ENCODE peak calls at places on chromosome 1, in seven cellular contexts. J, F, Y, A, T, L and Q are unnamed samples.

GRCh38 chr1:9784508-9785133 is 39.1 kb downstream of the CLSTN1 start:
- DNase-seq in T (peak; percentile 52), Y (peak; percentile 33), A (no peak), J (peak; percentile 71), F (peak; percentile 85), L (peak; percentile 86), Q (peak; percentile 55)

GRCh38 chr1:237045278-237046016 is 3.5 kb downstream of the RYR2 start:
- DNase-seq in Y (no peak), A (no peak), L (no peak), J (no peak), T (no peak), F (no peak), Q (no peak)

GRCh38 chr1:72281144-72281543 is 1.2 kb downstream of the NEGR1 start:
- DNase-seq in T (no peak), A (no peak), F (peak; percentile 21), L (no peak), J (no peak), Y (no peak), Q (no peak)

GRCh38 chr1:47340227-47340626 is 6.6 kb downstream of the CMPK1 start:
- DNase-seq in F (no peak), T (no peak), Y (no peak), A (no peak), L (no peak), J (no peak), Q (no peak)

GRCh38 chr1:96519851-96520281 is 201.7 kb upstream of the PTBP2 start:
- DNase-seq in J (no peak), Y (no peak), T (peak; percentile 45), L (no peak), A (no peak), F (no peak), Q (no peak)

GRCh38 chr1:232880354-232880753 is 70.1 kb upstream of the NTPCR start:
- DNase-seq in T (peak; percentile 66), Y (no peak), L (peak; percentile 72), F (peak; percentile 60), A (no peak), J (peak; percentile 37), Q (peak; percentile 50)

GRCh38 chr1:156499194-156499702 is 1.3 kb downstream of the MEF2D start:
- DNase-seq in Y (no peak), J (peak; percentile 40), F (peak; percentile 27), L (peak; percentile 46), A (no peak), T (no peak), Q (no peak)

GRCh38 chr1:168469690-168470089 is 74.1 kb downstream of the XCL2 start:
- DNase-seq in T (no peak), Y (peak; percentile 78), F (peak; percentile 40), A (no peak), J (peak; percentile 70), L (peak; percentile 75), Q (no peak)

GRCh38 chr1:56586502-56586901 is 7.1 kb upstream of the PLPP3 start:
- DNase-seq in T (no peak), F (no peak), L (no peak), J (no peak), Y (no peak), A (no peak), Q (no peak)

GRCh38 chr1:105591681-105592080 is 1464.8 kb upstream of the PRMT6 start:
- DNase-seq in L (no peak), Y (no peak), A (no peak), F (no peak), J (no peak), T (no peak), Q (no peak)

GRCh38 chr1:22412932-22413727 is 38.5 kb upstream of the ZBTB40 start:
- DNase-seq in T (no peak), L (no peak), Y (no peak), F (peak; percentile 43), A (no peak), J (no peak), Q (peak; percentile 22)

GRCh38 chr1:171139890-171140289 is 45.2 kb upstream of the FMO2 start:
- DNase-seq in A (no peak), F (no peak), Y (no peak), J (no peak), L (no peak), T (no peak), Q (no peak)

GRCh38 chr1:228862542-228863505 is 127.5 kb downstream of the RHOU start:
- DNase-seq in T (peak; percentile 24), L (no peak), F (no peak), Y (no peak), J (peak; percentile 13), A (no peak), Q (no peak)

GRCh38 chr1:183027791-183028190 is 4.6 kb downstream of the LAMC1 start:
- DNase-seq in Y (no peak), A (no peak), L (no peak), J (no peak), T (no peak), F (no peak), Q (no peak)

GRCh38 chr1:60571811-60572210 is 498.2 kb upstream of the C1orf87 start:
- DNase-seq in Y (no peak), T (no peak), A (no peak), F (peak; percentile 70), J (no peak), L (no peak), Q (no peak)

GRCh38 chr1:22387888-22388564 is 63.6 kb upstream of the ZBTB40 start:
- DNase-seq in A (no peak), L (no peak), J (no peak), F (peak; percentile 30), T (no peak), Y (no peak), Q (no peak)

GRCh38 chr1:200896571-200897187 is 2.0 kb downstream of the INAVA start:
- DNase-seq in F (peak; percentile 100), Y (no peak), J (peak; percentile 95), T (no peak), A (peak; percentile 72), L (peak; percentile 92), Q (peak; percentile 94)

GRCh38 chr1:203555484-203556046 is 61.6 kb downstream of the OPTC start:
- DNase-seq in F (no peak), T (no peak), A (no peak), L (no peak), Y (no peak), J (no peak), Q (no peak)

GRCh38 chr1:202076050-202076511 is 46.6 kb upstream of the GPR37L1 start:
- DNase-seq in L (peak; percentile 74), J (peak; percentile 83), A (no peak), Y (no peak), T (no peak), F (no peak), Q (no peak)

GRCh38 chr1:204544321-204544720 is 28.1 kb downstream of the MDM4 start:
- DNase-seq in A (no peak), T (no peak), L (no peak), F (peak; percentile 42), Y (no peak), J (no peak), Q (peak; percentile 41)

GRCh38 chr1:198186916-198187580 is 30.2 kb downstream of the NEK7 start:
- DNase-seq in F (no peak), J (no peak), T (no peak), A (no peak), L (no peak), Y (no peak), Q (no peak)

GRCh38 chr1:224744521-224744920 is 128.4 kb downstream of the CNIH3 start:
- DNase-seq in A (no peak), T (no peak), L (no peak), J (no peak), F (no peak), Y (no peak), Q (no peak)

GRCh38 chr1:65467536-65467935 is 47.1 kb downstream of the LEPR start:
- DNase-seq in J (peak; percentile 60), Y (no peak), F (peak; percentile 78), A (no peak), L (no peak), T (peak; percentile 90), Q (no peak)

DNA sequence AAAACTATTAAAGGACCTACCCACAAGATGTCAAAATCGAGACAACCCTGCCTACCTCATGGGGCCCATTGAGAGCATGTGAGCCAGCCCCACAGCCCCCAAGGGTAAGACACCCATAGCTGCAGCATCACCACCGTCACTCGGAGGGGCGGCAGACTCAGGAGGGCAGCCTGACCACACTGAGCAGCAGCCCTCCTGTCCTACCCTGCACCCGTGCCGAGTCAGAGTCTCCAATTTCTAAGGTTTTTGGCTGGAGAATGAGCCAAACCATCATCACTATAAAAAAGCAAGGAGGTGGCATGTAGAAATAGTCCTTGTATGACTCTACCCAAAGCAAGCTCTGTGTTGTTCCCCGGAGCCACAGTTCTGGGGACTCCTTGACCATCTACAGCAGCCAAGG is 94.7 kb downstream of the SSBP3 start:
- DNase-seq in Y (no peak), L (no peak), J (no peak), T (no peak), A (no peak), F (no peak), Q (no peak)
- H3K27ac ChIP-seq in Y (peak overlapping the region; percentile 75), L (no peak overlapping the region), J (no peak overlapping the region), T (no peak overlapping the region), A (no peak overlapping the region), F (no peak overlapping the region), Q (no peak overlapping the region)

DNA sequence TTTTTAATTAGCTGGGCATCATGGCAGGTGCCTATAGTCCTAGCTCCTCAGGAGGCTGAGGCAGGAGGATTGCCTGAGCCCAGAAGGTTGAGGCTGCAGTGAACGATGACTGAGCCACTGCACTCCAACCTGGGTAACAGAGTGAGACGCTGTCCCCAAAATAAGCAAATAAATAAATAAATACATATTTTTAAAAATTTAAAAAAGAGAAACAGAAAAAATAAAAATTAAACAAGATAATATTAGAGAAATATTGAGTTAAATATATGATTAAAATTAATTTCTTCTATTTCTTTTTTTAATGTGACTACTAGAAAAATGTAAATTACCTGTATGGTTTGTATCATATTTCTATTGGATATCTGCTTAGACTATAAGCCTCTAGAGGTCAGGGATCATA is 59.3 kb upstream of the ATP1A1 start:
- DNase-seq in F (no peak), Y (no peak), L (no peak), A (no peak), T (no peak), J (no peak), Q (no peak)
- TF ChIP-seq CTCF in F (no peak), Y (no peak), L (no peak), A (no peak), T (no peak), J (no peak), Q (no peak)

GRCh38 chr1:109640285-109640865 is 15.5 kb upstream of the GSTM4 start:
- DNase-seq in J (peak; percentile 95), A (peak; percentile 88), T (peak; percentile 88), F (peak; percentile 87), Y (peak; percentile 83), L (peak; percentile 97), Q (peak; percentile 50)

GRCh38 chr1:109642610-109643009 is 13.3 kb upstream of the GSTM4 start:
- DNase-seq in F (no peak), J (no peak), T (no peak), L (no peak), A (no peak), Y (no peak), Q (no peak)

GRCh38 chr1:109639063-109639840 is 16.6 kb upstream of the GSTM4 start:
- DNase-seq in A (no peak), L (no peak), F (no peak), J (no peak), Y (no peak), T (peak; percentile 14), Q (no peak)

GRCh38 chr1:109639841-109640184 is 16.1 kb upstream of the GSTM4 start:
- DNase-seq in T (peak; percentile 22), Y (no peak), F (no peak), L (peak; percentile 47), A (no peak), J (no peak), Q (no peak)

GRCh38 chr1:109641341-109641740 is 14.6 kb upstream of the GSTM4 start:
- DNase-seq in Y (no peak), L (no peak), A (no peak), J (no peak), T (no peak), F (no peak), Q (no peak)
- H3K27ac ChIP-seq in Y (no peak overlapping the region), L (no peak overlapping the region), A (no peak overlapping the region), J (no peak overlapping the region), T (no peak overlapping the region), F (no peak overlapping the region), Q (no peak overlapping the region)

GRCh38 chr1:166822385-166822784 is 16.9 kb upstream of the POGK start:
- DNase-seq in A (no peak), Y (no peak), T (no peak), J (no peak), F (peak; percentile 14), L (no peak), Q (no peak)
- TF ChIP-seq CTCF in A (no peak), Y (no peak), T (peak; percentile 71), J (no peak), F (peak; percentile 61), L (no peak), Q (peak; percentile 10)